ENCODE peak calls at places on chromosomes 12 and 14, in eight cellular contexts. One of them, this sample, is unnamed.

GRCh38 chr12:50132505-50133135 is 20.6 kb downstream of the COX14 start:
- DNase-seq in heart left ventricle: no peak
- DNase-seq in testis: no peak
- DNase-seq in brain microvascular endothelial cell: no peak
- DNase-seq in NB4: peak; percentile 76
- DNase-seq in endothelial cell of umbilical vein: no peak
- DNase-seq in Peyer's patch: no peak
- DNase-seq in cardiac fibroblast: no peak
- DNase-seq in this sample: peak; percentile 65

GRCh38 chr14:23181453-23181852 is 2.0 kb downstream of the SLC7A8 start:
- DNase-seq in heart left ventricle: no peak
- DNase-seq in Peyer's patch: no peak
- DNase-seq in NB4: no peak
- DNase-seq in endothelial cell of umbilical vein: no peak
- DNase-seq in testis: no peak
- DNase-seq in cardiac fibroblast: no peak
- DNase-seq in brain microvascular endothelial cell: no peak
- DNase-seq in this sample: no peak

GRCh38 chr12:32031109-32031508 is 71.9 kb downstream of the RESF1 start:
- DNase-seq in NB4: no peak
- DNase-seq in endothelial cell of umbilical vein: peak; percentile 98
- DNase-seq in heart left ventricle: no peak
- DNase-seq in Peyer's patch: no peak
- DNase-seq in testis: peak; percentile 61
- DNase-seq in brain microvascular endothelial cell: no peak
- DNase-seq in cardiac fibroblast: peak; percentile 10
- DNase-seq in this sample: no peak

GRCh38 chr14:26687438-26687837 is 89.6 kb upstream of the NOVA1 start:
- DNase-seq in NB4: no peak
- DNase-seq in endothelial cell of umbilical vein: no peak
- DNase-seq in Peyer's patch: no peak
- DNase-seq in cardiac fibroblast: no peak
- DNase-seq in testis: no peak
- DNase-seq in brain microvascular endothelial cell: no peak
- DNase-seq in heart left ventricle: no peak
- DNase-seq in this sample: no peak

GRCh38 chr14:68292467-68293334 is 473.1 kb downstream of the RAD51B start:
- DNase-seq in Peyer's patch: peak; percentile 59
- DNase-seq in testis: no peak
- DNase-seq in heart left ventricle: no peak
- DNase-seq in endothelial cell of umbilical vein: no peak
- DNase-seq in NB4: no peak
- DNase-seq in cardiac fibroblast: no peak
- DNase-seq in brain microvascular endothelial cell: no peak
- DNase-seq in this sample: no peak

GRCh38 chr12:110917467-110917866 is 2.9 kb downstream of the MYL2 start:
- DNase-seq in endothelial cell of umbilical vein: peak; percentile 69
- DNase-seq in cardiac fibroblast: peak; percentile 85
- DNase-seq in NB4: no peak
- DNase-seq in Peyer's patch: no peak
- DNase-seq in heart left ventricle: no peak
- DNase-seq in testis: no peak
- DNase-seq in brain microvascular endothelial cell: peak; percentile 55
- DNase-seq in this sample: peak; percentile 89

GRCh38 chr12:75985566-75985965 is 46.0 kb downstream of the PHLDA1 start:
- DNase-seq in testis: no peak
- DNase-seq in endothelial cell of umbilical vein: no peak
- DNase-seq in brain microvascular endothelial cell: no peak
- DNase-seq in heart left ventricle: no peak
- DNase-seq in Peyer's patch: no peak
- DNase-seq in cardiac fibroblast: no peak
- DNase-seq in NB4: no peak
- DNase-seq in this sample: no peak

GRCh38 chr12:70576341-70577282 is 60.6 kb downstream of the PTPRB start:
- DNase-seq in heart left ventricle: no peak
- DNase-seq in endothelial cell of umbilical vein: peak; percentile 68
- DNase-seq in brain microvascular endothelial cell: peak; percentile 41
- DNase-seq in NB4: peak; percentile 65
- DNase-seq in cardiac fibroblast: peak; percentile 91
- DNase-seq in testis: peak; percentile 20
- DNase-seq in Peyer's patch: no peak
- DNase-seq in this sample: peak; percentile 81

GRCh38 chr12:79524507-79525148 is 166.1 kb downstream of the PAWR start:
- DNase-seq in cardiac fibroblast: peak; percentile 69
- DNase-seq in NB4: no peak
- DNase-seq in endothelial cell of umbilical vein: peak; percentile 76
- DNase-seq in heart left ventricle: no peak
- DNase-seq in brain microvascular endothelial cell: no peak
- DNase-seq in testis: no peak
- DNase-seq in Peyer's patch: no peak
- DNase-seq in this sample: no peak

GRCh38 chr12:21438643-21439042 is 1.2 kb downstream of the PYROXD1 start:
- DNase-seq in NB4: peak; percentile 28
- DNase-seq in cardiac fibroblast: no peak
- DNase-seq in endothelial cell of umbilical vein: no peak
- DNase-seq in testis: no peak
- DNase-seq in Peyer's patch: no peak
- DNase-seq in heart left ventricle: no peak
- DNase-seq in brain microvascular endothelial cell: no peak
- DNase-seq in this sample: peak; percentile 15

GRCh38 chr14:42335918-42336317 is 729.2 kb downstream of the LRFN5 start:
- DNase-seq in heart left ventricle: no peak
- DNase-seq in testis: no peak
- DNase-seq in brain microvascular endothelial cell: no peak
- DNase-seq in cardiac fibroblast: no peak
- DNase-seq in Peyer's patch: no peak
- DNase-seq in NB4: no peak
- DNase-seq in endothelial cell of umbilical vein: no peak
- DNase-seq in this sample: no peak

GRCh38 chr12:131274061-131274460 is 320.4 kb downstream of the ADGRD1 start:
- DNase-seq in cardiac fibroblast: no peak
- DNase-seq in NB4: no peak
- DNase-seq in Peyer's patch: no peak
- DNase-seq in brain microvascular endothelial cell: no peak
- DNase-seq in testis: no peak
- DNase-seq in endothelial cell of umbilical vein: no peak
- DNase-seq in heart left ventricle: no peak
- DNase-seq in this sample: no peak

GRCh38 chr12:508795-509194 is 49.1 kb downstream of the B4GALNT3 start:
- DNase-seq in Peyer's patch: no peak
- DNase-seq in cardiac fibroblast: no peak
- DNase-seq in testis: no peak
- DNase-seq in brain microvascular endothelial cell: no peak
- DNase-seq in heart left ventricle: no peak
- DNase-seq in NB4: no peak
- DNase-seq in endothelial cell of umbilical vein: no peak
- DNase-seq in this sample: peak; percentile 73

GRCh38 chr12:104670439-104671406 is 214.0 kb downstream of the CHST11 start:
- DNase-seq in testis: peak; percentile 70
- DNase-seq in brain microvascular endothelial cell: no peak
- DNase-seq in cardiac fibroblast: no peak
- DNase-seq in heart left ventricle: no peak
- DNase-seq in Peyer's patch: no peak
- DNase-seq in NB4: peak; percentile 58
- DNase-seq in endothelial cell of umbilical vein: no peak
- DNase-seq in this sample: no peak

GRCh38 chr14:71705460-71705859 is 226.8 kb upstream of the RGS6 start:
- DNase-seq in endothelial cell of umbilical vein: no peak
- DNase-seq in Peyer's patch: no peak
- DNase-seq in NB4: peak; percentile 6
- DNase-seq in heart left ventricle: no peak
- DNase-seq in cardiac fibroblast: no peak
- DNase-seq in brain microvascular endothelial cell: no peak
- DNase-seq in testis: no peak
- DNase-seq in this sample: no peak

GRCh38 chr12:124904306-124905098 is 9.9 kb downstream of the UBC start:
- DNase-seq in endothelial cell of umbilical vein: peak; percentile 85
- DNase-seq in NB4: peak; percentile 90
- DNase-seq in Peyer's patch: peak; percentile 86
- DNase-seq in cardiac fibroblast: peak; percentile 91
- DNase-seq in testis: peak; percentile 96
- DNase-seq in heart left ventricle: peak; percentile 57
- DNase-seq in brain microvascular endothelial cell: peak; percentile 94
- DNase-seq in this sample: peak; percentile 90

GRCh38 chr14:34883954-34884353 is 8.8 kb upstream of the BAZ1A start:
- DNase-seq in NB4: no peak
- DNase-seq in heart left ventricle: no peak
- DNase-seq in Peyer's patch: no peak
- DNase-seq in testis: no peak
- DNase-seq in cardiac fibroblast: no peak
- DNase-seq in brain microvascular endothelial cell: no peak
- DNase-seq in endothelial cell of umbilical vein: no peak
- DNase-seq in this sample: no peak

GRCh38 chr12:132926417-132926833 is 29.7 kb downstream of the ZNF605 start:
- DNase-seq in heart left ventricle: no peak
- DNase-seq in Peyer's patch: no peak
- DNase-seq in brain microvascular endothelial cell: no peak
- DNase-seq in cardiac fibroblast: no peak
- DNase-seq in testis: no peak
- DNase-seq in endothelial cell of umbilical vein: no peak
- DNase-seq in NB4: no peak
- DNase-seq in this sample: no peak
- H3K4me3 ChIP-seq in heart left ventricle: no peak overlapping the region
- H3K4me3 ChIP-seq in Peyer's patch: no peak overlapping the region
- H3K4me3 ChIP-seq in brain microvascular endothelial cell: no peak overlapping the region
- H3K4me3 ChIP-seq in cardiac fibroblast: no peak overlapping the region
- H3K4me3 ChIP-seq in testis: no peak overlapping the region
- H3K4me3 ChIP-seq in endothelial cell of umbilical vein: no peak overlapping the region
- H3K4me3 ChIP-seq in NB4: no peak overlapping the region
- H3K4me3 ChIP-seq in this sample: no peak overlapping the region

DNA sequence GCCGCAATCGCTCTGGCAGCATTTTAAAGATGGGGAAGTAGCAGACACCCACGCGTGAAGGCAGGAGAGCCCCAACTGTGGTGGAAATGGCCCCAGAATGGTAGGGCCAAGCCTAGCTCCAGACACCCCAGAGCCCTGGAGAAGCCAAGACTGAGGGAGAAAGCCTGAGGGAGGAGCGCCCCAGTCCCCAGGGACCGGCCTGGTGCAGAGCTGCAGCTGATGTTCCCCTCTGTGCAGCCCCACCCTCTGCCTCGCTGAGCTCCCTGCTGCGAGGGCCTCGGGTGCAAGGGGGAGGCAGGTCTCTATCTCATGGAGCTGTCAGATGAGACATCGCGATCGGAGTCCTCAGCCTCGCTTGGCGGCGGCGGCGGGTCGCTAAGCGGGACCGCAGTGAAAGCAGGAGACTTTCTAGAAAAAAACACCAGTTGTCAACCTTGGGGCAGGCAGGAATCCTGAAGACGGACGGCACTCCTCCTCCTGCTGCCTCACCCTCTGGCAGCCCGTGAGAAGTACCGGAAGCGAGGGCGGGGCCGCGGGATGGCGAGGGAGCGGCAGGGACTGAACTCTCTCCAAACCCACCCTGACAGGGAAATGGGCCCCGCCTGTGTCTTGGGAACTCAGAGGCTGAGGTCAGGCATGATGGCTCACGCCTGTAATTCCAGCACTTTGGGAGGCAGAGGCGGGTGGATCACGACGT is 6.0 kb downstream of the GAPDH start:
- DNase-seq in Peyer's patch: peak; percentile 96
- DNase-seq in cardiac fibroblast: peak; percentile 97
- DNase-seq in heart left ventricle: peak; percentile 87
- DNase-seq in endothelial cell of umbilical vein: peak; percentile 73
- DNase-seq in brain microvascular endothelial cell: peak; percentile 82
- DNase-seq in testis: peak; percentile 80
- DNase-seq in NB4: peak; percentile 95
- DNase-seq in this sample: peak; percentile 99
- H3K4me3 ChIP-seq in Peyer's patch: peak overlapping the region; percentile 21
- H3K4me3 ChIP-seq in cardiac fibroblast: no peak overlapping the region
- H3K4me3 ChIP-seq in heart left ventricle: peak overlapping the region; percentile 20
- H3K4me3 ChIP-seq in endothelial cell of umbilical vein: no peak overlapping the region
- H3K4me3 ChIP-seq in brain microvascular endothelial cell: no peak overlapping the region
- H3K4me3 ChIP-seq in testis: no peak overlapping the region
- H3K4me3 ChIP-seq in NB4: peak overlapping the region; percentile 9
- H3K4me3 ChIP-seq in this sample: peak overlapping the region; percentile 11

DNA sequence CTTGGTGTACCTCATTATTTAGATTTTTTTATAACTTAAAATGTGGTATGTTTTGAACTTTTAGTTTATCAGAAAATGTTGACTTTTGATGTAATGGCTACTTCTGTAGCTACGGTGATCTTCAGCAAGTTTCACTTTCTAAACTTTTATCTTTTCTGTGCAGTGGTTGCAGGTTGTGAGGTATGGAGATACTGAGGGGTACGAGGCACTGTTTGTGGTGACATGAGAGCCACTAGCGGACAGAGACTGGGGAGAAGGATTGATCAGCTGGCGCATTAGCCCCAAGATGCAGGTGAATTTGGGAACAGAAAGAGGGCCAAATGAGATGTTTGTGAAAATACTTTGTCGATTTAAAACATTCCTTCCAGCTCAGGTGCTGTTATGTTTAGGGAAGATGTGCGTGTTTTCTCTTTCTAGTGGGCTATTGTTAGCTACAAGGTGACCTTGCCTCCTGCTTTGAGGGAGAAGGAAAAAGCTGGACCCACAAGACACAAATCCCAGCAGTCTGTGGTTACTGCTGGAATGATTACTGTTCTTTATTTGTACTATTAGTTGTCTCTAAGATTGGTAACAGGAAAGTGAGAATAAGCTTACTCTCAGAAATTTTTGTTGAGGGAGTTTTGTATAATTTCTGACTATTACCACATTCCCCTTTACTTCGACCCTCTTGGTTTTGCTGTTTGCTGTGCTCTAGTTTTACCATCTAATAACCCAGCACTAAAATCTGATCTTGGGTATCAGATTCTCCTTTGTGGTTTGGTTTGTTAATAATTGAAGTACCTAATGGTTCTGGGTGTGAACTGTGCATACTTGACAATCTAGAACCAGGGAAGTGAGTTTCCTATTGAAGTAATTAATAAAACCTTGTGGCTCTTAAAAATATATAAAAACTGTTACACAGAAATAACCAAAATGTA is 61.7 kb downstream of the FBXO34 start:
- DNase-seq in brain microvascular endothelial cell: no peak
- DNase-seq in NB4: no peak
- DNase-seq in cardiac fibroblast: no peak
- DNase-seq in endothelial cell of umbilical vein: no peak
- DNase-seq in heart left ventricle: no peak
- DNase-seq in testis: no peak
- DNase-seq in Peyer's patch: no peak
- DNase-seq in this sample: no peak
- H3K4me3 ChIP-seq in brain microvascular endothelial cell: no peak overlapping the region
- H3K4me3 ChIP-seq in NB4: no peak overlapping the region
- H3K4me3 ChIP-seq in cardiac fibroblast: no peak overlapping the region
- H3K4me3 ChIP-seq in endothelial cell of umbilical vein: no peak overlapping the region
- H3K4me3 ChIP-seq in heart left ventricle: no peak overlapping the region
- H3K4me3 ChIP-seq in testis: no peak overlapping the region
- H3K4me3 ChIP-seq in Peyer's patch: no peak overlapping the region
- H3K4me3 ChIP-seq in this sample: no peak overlapping the region

DNA sequence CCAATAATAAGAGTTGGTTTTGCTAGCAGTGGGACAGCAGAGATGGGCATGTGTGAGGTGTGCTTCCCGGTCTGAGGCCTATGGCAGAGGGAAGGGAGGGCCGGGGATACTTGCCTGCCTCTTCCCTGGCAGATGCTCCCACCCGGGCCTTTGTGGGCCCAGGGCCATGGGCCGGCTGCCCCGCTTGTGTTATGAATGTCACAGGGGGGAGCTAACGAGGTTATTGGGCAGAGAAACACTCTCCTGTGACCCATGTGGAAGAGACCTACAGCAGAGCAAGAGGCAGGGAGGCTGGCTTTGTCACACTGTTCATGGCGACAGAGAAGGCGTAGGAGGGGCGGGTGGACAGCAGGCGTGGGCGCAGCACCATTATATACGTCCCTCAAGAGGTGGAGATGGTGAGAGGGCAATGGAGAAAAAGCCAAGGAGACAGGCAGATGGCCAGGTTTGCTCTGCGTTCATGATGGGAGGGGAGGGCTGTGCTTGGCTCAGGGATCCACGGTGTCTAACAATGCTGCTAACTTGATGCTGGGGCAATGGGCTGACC is 13.3 kb downstream of the CCND2 start:
- DNase-seq in Peyer's patch: no peak
- DNase-seq in heart left ventricle: peak; percentile 16
- DNase-seq in testis: no peak
- DNase-seq in endothelial cell of umbilical vein: no peak
- DNase-seq in NB4: no peak
- DNase-seq in cardiac fibroblast: no peak
- DNase-seq in brain microvascular endothelial cell: no peak
- DNase-seq in this sample: no peak
- H3K4me3 ChIP-seq in Peyer's patch: no peak overlapping the region
- H3K4me3 ChIP-seq in heart left ventricle: no peak overlapping the region
- H3K4me3 ChIP-seq in testis: no peak overlapping the region
- H3K4me3 ChIP-seq in endothelial cell of umbilical vein: no peak overlapping the region
- H3K4me3 ChIP-seq in NB4: no peak overlapping the region
- H3K4me3 ChIP-seq in cardiac fibroblast: no peak overlapping the region
- H3K4me3 ChIP-seq in brain microvascular endothelial cell: no peak overlapping the region
- H3K4me3 ChIP-seq in this sample: no peak overlapping the region